ENCODE peak calls at places on chromosomes 4 and X, in four cellular contexts. One of them, this sample, is unnamed.

GRCh38 chrX:138191998-138192397 is 519.5 kb downstream of the FGF13 start:
- DNase-seq in K562: peak
- DNase-seq in GM12878: no peak
- DNase-seq in HL-60: peak
- DNase-seq in this sample: no peak

GRCh38 chr4:99652596-99653436 is 4.8 kb downstream of the C4orf54 start:
- DNase-seq in HL-60: no peak
- DNase-seq in GM12878: no peak
- DNase-seq in K562: no peak
- DNase-seq in this sample: no peak

GRCh38 chr4:121898150-121898549 is 27.9 kb upstream of the BBS7 start:
- DNase-seq in GM12878: no peak
- DNase-seq in HL-60: peak
- DNase-seq in K562: no peak
- DNase-seq in this sample: no peak

GRCh38 chrX:22246620-22247019 is 26.1 kb upstream of the CBLL2 start:
- DNase-seq in K562: no peak
- DNase-seq in HL-60: no peak
- DNase-seq in GM12878: no peak
- DNase-seq in this sample: no peak

GRCh38 chr4:42281324-42282020 is 115.8 kb upstream of the SHISA3 start:
- DNase-seq in HL-60: no peak
- DNase-seq in GM12878: peak
- DNase-seq in K562: no peak
- DNase-seq in this sample: no peak

GRCh38 chr4:154164931-154165839 is 326.4 kb downstream of the DCHS2 start:
- DNase-seq in GM12878: peak
- DNase-seq in HL-60: no peak
- DNase-seq in K562: no peak
- DNase-seq in this sample: no peak

GRCh38 chrX:45850197-45850774 is 649.6 kb upstream of the DIPK2B start:
- DNase-seq in HL-60: peak
- DNase-seq in K562: no peak
- DNase-seq in GM12878: no peak
- DNase-seq in this sample: no peak

GRCh38 chr4:127778102-127778501 is 4.0 kb upstream of the HSPA4L start:
- DNase-seq in K562: no peak
- DNase-seq in GM12878: no peak
- DNase-seq in HL-60: no peak
- DNase-seq in this sample: no peak

GRCh38 chr4:172141025-172141424 is 327.8 kb downstream of the GALNTL6 start:
- DNase-seq in HL-60: no peak
- DNase-seq in K562: no peak
- DNase-seq in GM12878: no peak
- DNase-seq in this sample: no peak

GRCh38 chrX:10243056-10243455 is 86.3 kb downstream of the CLCN4 start:
- DNase-seq in K562: no peak
- DNase-seq in GM12878: no peak
- DNase-seq in HL-60: no peak
- DNase-seq in this sample: no peak

GRCh38 chrX:77442728-77443127 is 4.5 kb upstream of the FGF16 start:
- DNase-seq in K562: no peak
- DNase-seq in GM12878: no peak
- DNase-seq in HL-60: no peak
- DNase-seq in this sample: no peak

GRCh38 chrX:68488657-68489056 is 10.2 kb upstream of the YIPF6 start:
- DNase-seq in HL-60: no peak
- DNase-seq in GM12878: no peak
- DNase-seq in K562: no peak
- DNase-seq in this sample: no peak

GRCh38 chrX:82127228-82128123 is 925.6 kb downstream of the SH3BGRL start:
- DNase-seq in HL-60: no peak
- DNase-seq in K562: no peak
- DNase-seq in GM12878: peak
- DNase-seq in this sample: no peak

GRCh38 chr4:158625544-158625943 is 46.1 kb downstream of the C4orf46 start:
- DNase-seq in GM12878: no peak
- DNase-seq in HL-60: no peak
- DNase-seq in K562: no peak
- DNase-seq in this sample: no peak
- TF ChIP-seq SPI1 in GM12878: no peak
- TF ChIP-seq SPI1 in HL-60: no peak
- TF ChIP-seq SPI1 in K562: no peak
- TF ChIP-seq SPI1 in this sample: no peak

DNA sequence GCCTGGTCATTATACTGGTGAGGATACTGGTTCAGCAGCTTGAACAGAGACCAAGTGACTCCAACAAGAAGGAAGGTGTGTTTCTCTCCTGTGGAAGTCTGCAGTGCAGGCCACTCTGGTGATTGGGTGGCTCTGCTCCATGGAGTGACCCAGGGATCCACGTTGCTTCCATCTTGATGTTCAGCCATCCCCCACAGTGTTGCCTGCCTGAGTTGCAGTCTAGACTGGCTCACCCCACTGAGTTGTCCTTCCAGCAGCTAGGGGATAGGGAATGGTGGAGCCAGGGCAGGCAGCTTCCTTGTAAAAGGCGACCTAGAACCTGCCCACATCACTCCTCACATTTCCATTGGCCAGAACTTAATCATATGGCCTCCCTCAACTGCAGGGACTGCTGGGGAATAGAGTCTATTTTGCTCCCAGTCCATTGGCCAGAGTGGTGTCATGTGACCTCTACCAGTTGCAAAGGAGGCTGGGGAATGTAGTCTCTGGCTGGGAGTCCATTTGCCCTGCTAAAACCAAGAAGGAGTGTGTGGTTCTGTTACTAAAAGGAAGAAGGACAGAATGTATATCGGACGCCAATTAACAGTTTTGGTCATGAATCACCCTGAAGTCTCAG is 8.0 kb downstream of the MAN2B2 start:
- DNase-seq in HL-60: peak
- DNase-seq in K562: peak
- DNase-seq in GM12878: peak
- DNase-seq in this sample: no peak
- TF ChIP-seq SPI1 in HL-60: no peak
- TF ChIP-seq SPI1 in K562: no peak
- TF ChIP-seq SPI1 in GM12878: no peak
- TF ChIP-seq SPI1 in this sample: no peak

GRCh38 chr4:2397596-2398379 is 20.7 kb downstream of the ZFYVE28 start:
- DNase-seq in HL-60: no peak
- DNase-seq in K562: no peak
- DNase-seq in GM12878: no peak
- DNase-seq in this sample: no peak
- TF ChIP-seq SPI1 in HL-60: no peak
- TF ChIP-seq SPI1 in K562: no peak
- TF ChIP-seq SPI1 in GM12878: no peak
- TF ChIP-seq SPI1 in this sample: no peak

DNA sequence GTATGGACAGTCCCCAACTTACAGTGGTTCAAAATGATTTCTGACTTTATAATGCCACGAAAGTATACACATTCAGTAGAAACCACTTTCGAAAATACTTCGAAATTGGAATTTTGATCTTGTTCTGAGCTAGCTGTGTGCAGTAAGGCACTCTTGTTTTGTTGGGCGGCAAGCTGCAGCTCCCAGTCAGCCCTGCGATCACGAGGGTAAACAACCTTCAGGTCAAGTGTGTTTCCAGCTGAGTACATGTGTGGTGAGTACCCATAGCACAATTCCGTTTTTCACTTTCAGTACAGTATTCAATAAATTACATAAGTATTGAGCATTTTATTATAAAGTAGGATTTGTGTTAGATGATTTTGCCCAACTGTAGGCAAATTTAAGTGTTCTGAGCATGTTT is 93.9 kb downstream of the ADGRL3 start:
- DNase-seq in GM12878: no peak
- DNase-seq in HL-60: no peak
- DNase-seq in K562: no peak
- DNase-seq in this sample: no peak
- TF ChIP-seq SPI1 in GM12878: no peak
- TF ChIP-seq SPI1 in HL-60: no peak
- TF ChIP-seq SPI1 in K562: no peak
- TF ChIP-seq SPI1 in this sample: no peak

GRCh38 chrX:105658136-105658535 is 164.2 kb upstream of the NRK start:
- DNase-seq in HL-60: no peak
- DNase-seq in GM12878: no peak
- DNase-seq in K562: no peak
- DNase-seq in this sample: no peak
- TF ChIP-seq SPI1 in HL-60: no peak
- TF ChIP-seq SPI1 in GM12878: no peak
- TF ChIP-seq SPI1 in K562: no peak
- TF ChIP-seq SPI1 in this sample: no peak

GRCh38 chr4:1396806-1397455 is 9.3 kb downstream of the NKX1-1 start:
- DNase-seq in HL-60: no peak
- DNase-seq in GM12878: no peak
- DNase-seq in K562: no peak
- DNase-seq in this sample: no peak
- TF ChIP-seq SPI1 in HL-60: no peak
- TF ChIP-seq SPI1 in GM12878: no peak
- TF ChIP-seq SPI1 in K562: no peak
- TF ChIP-seq SPI1 in this sample: no peak

GRCh38 chrX:106611682-106612402 is at the start of gene RADX:
- DNase-seq in GM12878: peak
- DNase-seq in HL-60: peak
- DNase-seq in K562: peak
- DNase-seq in this sample: peak

GRCh38 chrX:106612403-106612789 is 618 bp downstream of the RADX start:
- DNase-seq in K562: no peak
- DNase-seq in GM12878: no peak
- DNase-seq in HL-60: no peak
- DNase-seq in this sample: no peak

GRCh38 chrX:106608016-106608415 is 3.8 kb upstream of the RADX start:
- DNase-seq in HL-60: no peak
- DNase-seq in K562: no peak
- DNase-seq in GM12878: no peak
- DNase-seq in this sample: no peak

GRCh38 chrX:106613277-106613676 is 1.5 kb downstream of the RADX start:
- DNase-seq in GM12878: no peak
- DNase-seq in K562: no peak
- DNase-seq in HL-60: no peak
- DNase-seq in this sample: no peak

DNA sequence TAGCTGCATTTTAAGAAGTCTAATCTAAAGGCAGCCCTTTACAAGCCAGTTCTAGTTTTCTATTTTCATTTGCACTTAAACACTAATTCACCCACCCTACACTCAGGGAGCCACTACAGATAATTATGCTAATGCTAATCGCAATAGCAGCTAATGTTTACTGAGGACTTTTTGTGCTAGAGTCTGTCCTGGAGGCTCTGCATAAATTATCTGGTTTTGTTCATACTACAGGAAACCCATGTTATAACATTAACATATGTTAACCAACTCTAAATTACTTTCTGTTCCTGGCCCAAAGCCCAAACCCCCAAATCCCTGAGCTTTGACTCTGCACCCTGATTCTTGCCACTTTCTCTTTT is 476 bp upstream of the RADX start:
- DNase-seq in HL-60: no peak
- DNase-seq in GM12878: no peak
- DNase-seq in K562: no peak
- DNase-seq in this sample: no peak
- TF ChIP-seq SPI1 in HL-60: no peak
- TF ChIP-seq SPI1 in GM12878: no peak
- TF ChIP-seq SPI1 in K562: no peak
- TF ChIP-seq SPI1 in this sample: no peak

GRCh38 chrX:41452972-41453371 is 5.8 kb downstream of the NYX start:
- DNase-seq in GM12878: no peak
- DNase-seq in HL-60: no peak
- DNase-seq in K562: no peak
- DNase-seq in this sample: no peak
- TF ChIP-seq SPI1 in GM12878: no peak
- TF ChIP-seq SPI1 in HL-60: no peak
- TF ChIP-seq SPI1 in K562: no peak
- TF ChIP-seq SPI1 in this sample: no peak

GRCh38 chr4:163895369-163896005 is 401.0 kb downstream of the TMA16 start:
- DNase-seq in GM12878: no peak
- DNase-seq in HL-60: no peak
- DNase-seq in K562: no peak
- DNase-seq in this sample: no peak

GRCh38 chr4:163902417-163902816 is 407.9 kb downstream of the TMA16 start:
- DNase-seq in HL-60: no peak
- DNase-seq in K562: no peak
- DNase-seq in GM12878: no peak
- DNase-seq in this sample: no peak

DNA sequence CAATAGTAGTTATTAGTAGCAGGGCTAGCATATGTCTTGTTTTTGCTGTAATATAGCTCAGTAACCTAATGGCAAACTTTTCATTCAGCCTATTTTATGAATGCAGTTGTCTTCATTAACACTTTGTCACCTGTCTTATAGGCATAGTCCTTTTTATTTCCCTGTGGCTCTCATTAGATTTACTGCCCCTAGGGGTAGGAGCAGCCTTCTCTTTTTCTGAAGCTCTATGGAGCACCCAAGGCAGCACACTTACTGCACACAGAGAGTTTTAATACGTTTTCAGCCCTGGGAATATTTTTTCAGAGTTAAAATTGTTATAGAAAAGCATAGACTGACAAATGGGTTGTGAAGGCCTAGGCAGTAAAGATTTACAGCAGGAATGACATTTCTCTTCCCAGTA is 406.8 kb downstream of the TMA16 start:
- DNase-seq in K562: no peak
- DNase-seq in HL-60: no peak
- DNase-seq in GM12878: no peak
- DNase-seq in this sample: no peak
- TF ChIP-seq SPI1 in K562: no peak
- TF ChIP-seq SPI1 in HL-60: no peak
- TF ChIP-seq SPI1 in GM12878: no peak
- TF ChIP-seq SPI1 in this sample: no peak